ENCODE peak calls at places on chromosomes 6 and 20, in six cellular contexts. U, W, N, S, M and A are unnamed samples.

GRCh38 chr20:13294522-13294921 is 73.4 kb downstream of the ISM1 start:
- DNase-seq in S (no peak), W (no peak), U (no peak), M (no peak), N (no peak), A (no peak)

GRCh38 chr20:10427060-10427692 is 6.8 kb downstream of the MKKS start:
- DNase-seq in W (peak), N (peak), S (peak), M (peak), U (no peak), A (peak)

GRCh38 chr6:48834706-48835105 is 628.3 kb downstream of the MMUT start:
- DNase-seq in U (no peak), S (no peak), N (no peak), W (no peak), M (no peak), A (no peak)

GRCh38 chr6:14571001-14571400 is 453.4 kb downstream of the CD83 start:
- DNase-seq in U (no peak), S (no peak), M (no peak), N (no peak), W (no peak), A (no peak)

GRCh38 chr20:52983726-52984450 is 11.7 kb downstream of the TSHZ2 start:
- DNase-seq in M (no peak), W (no peak), S (no peak), N (peak), U (no peak), A (no peak)

GRCh38 chr20:7879883-7880282 is 60.4 kb downstream of the HAO1 start:
- DNase-seq in N (no peak), S (peak), W (no peak), M (no peak), U (no peak), A (no peak)

GRCh38 chr6:153698001-153698400 is 341.0 kb upstream of the OPRM1 start:
- DNase-seq in U (no peak), M (no peak), S (no peak), N (no peak), W (no peak), A (no peak)

GRCh38 chr20:4972506-4973251 is 28.6 kb downstream of the SLC23A2 start:
- DNase-seq in N (peak), U (no peak), W (no peak), S (peak), M (no peak), A (no peak)